ENCODE peak calls at places on chromosomes 2 and 18, in four cellular contexts. One of them, this sample, is unnamed.
A peak's percentile ranks its signal among the peaks of the same experiment; 100 is the strongest.

GRCh38 chr2:222943820-222944219 is 83.0 kb downstream of the ACSL3 start:
- DNase-seq in AG10803: peak; percentile 84
- DNase-seq in fibroblast of lung: peak; percentile 79
- DNase-seq in CD4-positive, alpha-beta T cell: no peak
- DNase-seq in this sample: no peak

GRCh38 chr2:16246911-16247310 is 306.6 kb downstream of the MYCN start:
- DNase-seq in AG10803: no peak
- DNase-seq in fibroblast of lung: no peak
- DNase-seq in CD4-positive, alpha-beta T cell: no peak
- DNase-seq in this sample: no peak

GRCh38 chr2:83196225-83196624 is 1262.9 kb downstream of the SUCLG1 start:
- DNase-seq in AG10803: peak; percentile 30
- DNase-seq in fibroblast of lung: peak; percentile 6
- DNase-seq in CD4-positive, alpha-beta T cell: no peak
- DNase-seq in this sample: no peak

GRCh38 chr2:205390866-205391265 is 291.4 kb upstream of the NRP2 start:
- DNase-seq in AG10803: no peak
- DNase-seq in fibroblast of lung: no peak
- DNase-seq in CD4-positive, alpha-beta T cell: no peak
- DNase-seq in this sample: no peak

GRCh38 chr2:137729305-137729704 is 235.0 kb upstream of the HNMT start:
- DNase-seq in AG10803: no peak
- DNase-seq in fibroblast of lung: no peak
- DNase-seq in CD4-positive, alpha-beta T cell: no peak
- DNase-seq in this sample: no peak

GRCh38 chr2:212892193-212892592 is 259.2 kb downstream of the IKZF2 start:
- DNase-seq in AG10803: peak; percentile 48
- DNase-seq in fibroblast of lung: peak; percentile 53
- DNase-seq in CD4-positive, alpha-beta T cell: no peak
- DNase-seq in this sample: no peak

GRCh38 chr2:69798909-69799526 is 30.4 kb upstream of the GMCL1 start:
- DNase-seq in AG10803: peak; percentile 38
- DNase-seq in fibroblast of lung: peak; percentile 94
- DNase-seq in CD4-positive, alpha-beta T cell: no peak
- DNase-seq in this sample: no peak

GRCh38 chr2:239178954-239179353 is 221.9 kb downstream of the HDAC4 start:
- DNase-seq in AG10803: no peak
- DNase-seq in fibroblast of lung: no peak
- DNase-seq in CD4-positive, alpha-beta T cell: peak; percentile 20
- DNase-seq in this sample: no peak

GRCh38 chr2:121613152-121613551 is 36.1 kb downstream of the CLASP1 start:
- DNase-seq in AG10803: no peak
- DNase-seq in fibroblast of lung: no peak
- DNase-seq in CD4-positive, alpha-beta T cell: no peak
- DNase-seq in this sample: no peak

GRCh38 chr18:26792661-26793060 is 72.8 kb downstream of the AQP4 start:
- DNase-seq in AG10803: no peak
- DNase-seq in fibroblast of lung: peak; percentile 83
- DNase-seq in CD4-positive, alpha-beta T cell: no peak
- DNase-seq in this sample: no peak

GRCh38 chr2:150007815-150008430 is 420.3 kb upstream of the MMADHC start:
- DNase-seq in AG10803: peak; percentile 20
- DNase-seq in fibroblast of lung: peak; percentile 9
- DNase-seq in CD4-positive, alpha-beta T cell: no peak
- DNase-seq in this sample: no peak

GRCh38 chr2:101766871-101767739 is 69.6 kb downstream of the MAP4K4 start:
- DNase-seq in AG10803: peak; percentile 96
- DNase-seq in fibroblast of lung: peak; percentile 100
- DNase-seq in CD4-positive, alpha-beta T cell: no peak
- DNase-seq in this sample: no peak

GRCh38 chr18:13284330-13285027 is 65.9 kb downstream of the LDLRAD4 start:
- DNase-seq in AG10803: no peak
- DNase-seq in fibroblast of lung: no peak
- DNase-seq in CD4-positive, alpha-beta T cell: no peak
- DNase-seq in this sample: no peak

GRCh38 chr2:218023636-218024035 is 20.8 kb upstream of the TNS1 start:
- DNase-seq in AG10803: no peak
- DNase-seq in fibroblast of lung: no peak
- DNase-seq in CD4-positive, alpha-beta T cell: no peak
- DNase-seq in this sample: no peak

GRCh38 chr2:152466925-152467676 is 132.1 kb downstream of the FMNL2 start:
- DNase-seq in AG10803: peak; percentile 20
- DNase-seq in fibroblast of lung: peak; percentile 44
- DNase-seq in CD4-positive, alpha-beta T cell: no peak
- DNase-seq in this sample: no peak

GRCh38 chr18:52337286-52337685 is 2.7 kb upstream of the DCC start:
- DNase-seq in AG10803: peak; percentile 32
- DNase-seq in fibroblast of lung: peak; percentile 70
- DNase-seq in CD4-positive, alpha-beta T cell: no peak
- DNase-seq in this sample: no peak

GRCh38 chr2:213316001-213316735 is 31.9 kb downstream of the SPAG16 start:
- DNase-seq in AG10803: peak; percentile 2
- DNase-seq in fibroblast of lung: peak; percentile 56
- DNase-seq in CD4-positive, alpha-beta T cell: no peak
- DNase-seq in this sample: no peak

GRCh38 chr2:154187948-154188347 is 316.2 kb downstream of the GALNT13 start:
- DNase-seq in AG10803: no peak
- DNase-seq in fibroblast of lung: no peak
- DNase-seq in CD4-positive, alpha-beta T cell: no peak
- DNase-seq in this sample: no peak

GRCh38 chr2:173171924-173172643 is 96.4 kb downstream of the MAP3K20 start:
- DNase-seq in AG10803: peak; percentile 55
- DNase-seq in fibroblast of lung: peak; percentile 55
- DNase-seq in CD4-positive, alpha-beta T cell: no peak
- DNase-seq in this sample: no peak

GRCh38 chr2:145258903-145259579 is 739.1 kb upstream of the ZEB2 start:
- DNase-seq in AG10803: peak; percentile 53
- DNase-seq in fibroblast of lung: peak; percentile 81
- DNase-seq in CD4-positive, alpha-beta T cell: no peak
- DNase-seq in this sample: no peak

GRCh38 chr18:5159080-5159479 is 38.0 kb downstream of the AKAIN1 start:
- DNase-seq in AG10803: no peak
- DNase-seq in fibroblast of lung: no peak
- DNase-seq in CD4-positive, alpha-beta T cell: no peak
- DNase-seq in this sample: no peak

GRCh38 chr2:143686585-143687164 is 557.5 kb downstream of the ARHGAP15 start:
- DNase-seq in AG10803: peak; percentile 58
- DNase-seq in fibroblast of lung: peak; percentile 36
- DNase-seq in CD4-positive, alpha-beta T cell: no peak
- DNase-seq in this sample: no peak

GRCh38 chr2:15965564-15966019 is 25.2 kb downstream of the MYCN start:
- DNase-seq in AG10803: no peak
- DNase-seq in fibroblast of lung: no peak
- DNase-seq in CD4-positive, alpha-beta T cell: peak; percentile 40
- DNase-seq in this sample: peak; percentile 45

GRCh38 chr2:135424849-135425248 is 106.2 kb downstream of the ZRANB3 start:
- DNase-seq in AG10803: peak; percentile 3
- DNase-seq in fibroblast of lung: no peak
- DNase-seq in CD4-positive, alpha-beta T cell: no peak
- DNase-seq in this sample: no peak

GRCh38 chr2:96117701-96118588 is 1.6 kb upstream of the ADRA2B start:
- DNase-seq in AG10803: no peak
- DNase-seq in fibroblast of lung: no peak
- DNase-seq in CD4-positive, alpha-beta T cell: no peak
- DNase-seq in this sample: no peak

GRCh38 chr2:144571770-144572169 is 51.9 kb upstream of the ZEB2 start:
- DNase-seq in AG10803: no peak
- DNase-seq in fibroblast of lung: no peak
- DNase-seq in CD4-positive, alpha-beta T cell: no peak
- DNase-seq in this sample: no peak

GRCh38 chr2:58767833-58768726 is 527.0 kb upstream of the FANCL start:
- DNase-seq in AG10803: no peak
- DNase-seq in fibroblast of lung: no peak
- DNase-seq in CD4-positive, alpha-beta T cell: no peak
- DNase-seq in this sample: no peak

GRCh38 chr2:16256601-16257000 is 316.3 kb downstream of the MYCN start:
- DNase-seq in AG10803: no peak
- DNase-seq in fibroblast of lung: no peak
- DNase-seq in CD4-positive, alpha-beta T cell: no peak
- DNase-seq in this sample: no peak

GRCh38 chr2:188833799-188834198 is 140.4 kb upstream of the COL3A1 start:
- DNase-seq in AG10803: no peak
- DNase-seq in fibroblast of lung: no peak
- DNase-seq in CD4-positive, alpha-beta T cell: no peak
- DNase-seq in this sample: no peak

DNA sequence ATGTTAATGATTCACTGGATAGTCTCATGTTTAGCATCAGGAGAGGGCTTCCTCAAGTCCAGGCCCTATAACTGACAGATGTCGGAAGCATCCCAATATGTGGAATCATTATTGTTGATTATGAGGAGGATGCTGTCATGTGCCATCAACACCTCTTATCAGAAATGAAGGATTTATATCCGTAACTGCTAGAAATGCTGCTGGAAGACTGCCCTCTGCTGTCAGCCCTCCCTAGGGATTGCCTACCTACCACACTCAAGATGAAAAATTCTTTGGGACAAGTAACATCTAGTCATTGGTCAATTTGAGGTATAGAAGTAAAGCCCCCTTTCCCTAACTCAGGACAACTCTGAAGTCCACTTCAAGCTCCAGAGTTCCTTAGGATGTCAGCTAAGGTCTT is 1166.5 kb upstream of the NXPH2 start:
- DNase-seq in AG10803: no peak
- DNase-seq in fibroblast of lung: no peak
- DNase-seq in CD4-positive, alpha-beta T cell: no peak
- DNase-seq in this sample: no peak
- TF ChIP-seq CTCF in AG10803: no peak
- TF ChIP-seq CTCF in fibroblast of lung: no peak
- TF ChIP-seq CTCF in CD4-positive, alpha-beta T cell: no peak
- TF ChIP-seq CTCF in this sample: peak; percentile 29

GRCh38 chr2:80256396-80257167 is 48.0 kb downstream of the LRRTM1 start:
- DNase-seq in AG10803: peak; percentile 28
- DNase-seq in fibroblast of lung: peak; percentile 10
- DNase-seq in CD4-positive, alpha-beta T cell: no peak
- DNase-seq in this sample: no peak
- TF ChIP-seq CTCF in AG10803: peak; percentile 52
- TF ChIP-seq CTCF in fibroblast of lung: peak; percentile 39
- TF ChIP-seq CTCF in CD4-positive, alpha-beta T cell: no peak
- TF ChIP-seq CTCF in this sample: peak; percentile 58

DNA sequence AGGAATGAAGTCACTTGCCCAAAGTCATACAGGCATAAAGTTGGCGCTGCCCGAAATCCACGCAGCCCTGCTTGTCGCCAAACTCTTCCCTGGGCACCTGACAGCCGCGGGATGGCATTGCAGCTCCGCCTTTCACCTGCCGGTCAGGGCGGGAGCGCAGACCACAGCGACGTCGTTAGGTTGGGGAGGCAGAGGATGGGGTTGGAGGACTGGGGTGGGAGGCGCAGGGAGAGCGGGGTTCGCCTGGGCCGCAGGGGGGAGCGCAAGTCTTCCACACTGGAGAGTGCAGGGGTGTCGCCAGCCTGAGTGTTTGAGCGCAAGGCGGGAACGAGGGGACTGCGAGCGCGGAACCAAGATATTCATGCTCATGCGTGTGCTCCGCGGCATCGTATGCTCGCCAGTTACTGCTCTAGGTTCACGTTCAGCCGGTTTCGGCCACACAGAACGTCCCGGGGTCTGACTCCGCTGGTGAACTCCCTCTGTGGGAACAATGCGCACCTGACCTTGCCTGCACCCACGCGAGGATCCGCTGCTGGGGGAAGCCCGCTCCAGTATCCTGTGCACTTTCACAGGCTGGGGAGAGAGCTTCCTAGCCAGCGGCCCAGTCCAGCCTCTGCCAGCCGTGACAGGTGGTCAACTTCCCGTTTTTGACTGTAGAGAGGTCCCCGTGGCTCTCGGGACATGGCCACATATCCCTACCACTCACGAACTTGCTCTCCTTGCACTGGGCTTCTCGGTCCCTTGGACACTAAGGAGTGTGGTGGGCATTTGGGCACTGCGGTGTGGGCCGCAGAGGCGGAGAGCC is 767 bp upstream of the NPPC start:
- DNase-seq in AG10803: no peak
- DNase-seq in fibroblast of lung: peak; percentile 27
- DNase-seq in CD4-positive, alpha-beta T cell: no peak
- DNase-seq in this sample: no peak
- TF ChIP-seq CTCF in AG10803: no peak
- TF ChIP-seq CTCF in fibroblast of lung: no peak
- TF ChIP-seq CTCF in CD4-positive, alpha-beta T cell: no peak
- TF ChIP-seq CTCF in this sample: no peak

DNA sequence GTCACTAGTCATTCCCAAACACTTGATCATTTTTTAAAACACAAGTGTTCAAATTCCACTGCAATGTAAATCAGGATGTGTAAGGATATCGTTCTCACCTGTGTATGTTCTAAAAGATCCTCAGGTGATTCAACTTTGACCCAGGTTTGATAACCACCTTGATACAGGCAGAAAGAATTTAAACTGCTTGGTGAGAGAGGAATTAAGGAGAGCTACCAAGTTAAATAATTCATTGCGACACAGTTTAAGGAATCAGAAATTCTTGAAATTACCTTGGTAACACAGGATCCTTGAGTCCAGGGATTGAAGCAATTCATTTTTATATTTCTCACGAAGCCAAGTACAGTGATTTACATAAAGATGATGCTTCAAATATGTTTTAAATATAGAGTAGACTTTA is 80.7 kb upstream of the EHBP1 start:
- DNase-seq in AG10803: peak; percentile 19
- DNase-seq in fibroblast of lung: no peak
- DNase-seq in CD4-positive, alpha-beta T cell: no peak
- DNase-seq in this sample: no peak
- TF ChIP-seq CTCF in AG10803: no peak
- TF ChIP-seq CTCF in fibroblast of lung: no peak
- TF ChIP-seq CTCF in CD4-positive, alpha-beta T cell: no peak
- TF ChIP-seq CTCF in this sample: no peak

GRCh38 chr2:27291865-27292264 is 9.6 kb downstream of the TRIM54 start:
- DNase-seq in AG10803: no peak
- DNase-seq in fibroblast of lung: no peak
- DNase-seq in CD4-positive, alpha-beta T cell: no peak
- DNase-seq in this sample: no peak
- TF ChIP-seq CTCF in AG10803: no peak
- TF ChIP-seq CTCF in fibroblast of lung: no peak
- TF ChIP-seq CTCF in CD4-positive, alpha-beta T cell: no peak
- TF ChIP-seq CTCF in this sample: no peak

GRCh38 chr2:77977486-77978063 is 455.4 kb upstream of the LRRTM4 start:
- DNase-seq in AG10803: no peak
- DNase-seq in fibroblast of lung: no peak
- DNase-seq in CD4-positive, alpha-beta T cell: no peak
- DNase-seq in this sample: no peak
- TF ChIP-seq CTCF in AG10803: no peak
- TF ChIP-seq CTCF in fibroblast of lung: no peak
- TF ChIP-seq CTCF in CD4-positive, alpha-beta T cell: no peak
- TF ChIP-seq CTCF in this sample: peak; percentile 58

This sample was measured in neural crest cell.